ENCODE peak calls at places on chromosomes 6 and 20, in four cellular contexts. G is WTC11, O is K562, T is HepG2. L is an unnamed sample.

GRCh38 chr6:27238010-27238983 is 9.2 kb upstream of the PRSS16 start:
- DNase-seq in G (peak), T (no peak), O (no peak), L (no peak)

GRCh38 chr6:125598422-125598821 is 151.0 kb upstream of the HEY2 start:
- DNase-seq in O (no peak), T (no peak), G (no peak), L (no peak)

GRCh38 chr20:62815066-62815991 is 1.5 kb upstream of the COL9A3 start:
- DNase-seq in G (peak), O (peak), T (peak), L (no peak)

GRCh38 chr6:134420638-134421181 is 102.8 kb upstream of the SGK1 start:
- DNase-seq in O (no peak), T (no peak), G (no peak), L (no peak)

GRCh38 chr6:93176070-93176469 is 243.3 kb downstream of the EPHA7 start:
- DNase-seq in G (no peak), T (no peak), O (no peak), L (no peak)

GRCh38 chr6:84379142-84379541 is 151.7 kb upstream of the CEP162 start:
- DNase-seq in T (no peak), G (no peak), O (no peak), L (no peak)

GRCh38 chr6:145673504-145673903 is 61.8 kb downstream of the EPM2A start:
- DNase-seq in T (peak), O (no peak), G (peak), L (no peak)

GRCh38 chr6:24495516-24495847 is 713 bp downstream of the ALDH5A1 start:
- DNase-seq in O (peak), T (peak), G (peak), L (peak)

GRCh38 chr20:62367483-62368302 is 581 bp upstream of the LAMA5 start:
- DNase-seq in G (peak), O (no peak), T (peak), L (peak)

GRCh38 chr6:330948-331347 is 38.7 kb downstream of the DUSP22 start:
- DNase-seq in O (no peak), G (no peak), T (no peak), L (no peak)

GRCh38 chr6:116329156-116329555 is 41.6 kb upstream of the DSE start:
- DNase-seq in G (no peak), T (no peak), O (no peak), L (no peak)

GRCh38 chr20:57261488-57262243 is 4.8 kb downstream of the BMP7 start:
- DNase-seq in T (no peak), G (no peak), O (no peak), L (no peak)
- TF ChIP-seq ELF4 in T (no peak), G (no peak), O (no peak), L (no peak)

DNA sequence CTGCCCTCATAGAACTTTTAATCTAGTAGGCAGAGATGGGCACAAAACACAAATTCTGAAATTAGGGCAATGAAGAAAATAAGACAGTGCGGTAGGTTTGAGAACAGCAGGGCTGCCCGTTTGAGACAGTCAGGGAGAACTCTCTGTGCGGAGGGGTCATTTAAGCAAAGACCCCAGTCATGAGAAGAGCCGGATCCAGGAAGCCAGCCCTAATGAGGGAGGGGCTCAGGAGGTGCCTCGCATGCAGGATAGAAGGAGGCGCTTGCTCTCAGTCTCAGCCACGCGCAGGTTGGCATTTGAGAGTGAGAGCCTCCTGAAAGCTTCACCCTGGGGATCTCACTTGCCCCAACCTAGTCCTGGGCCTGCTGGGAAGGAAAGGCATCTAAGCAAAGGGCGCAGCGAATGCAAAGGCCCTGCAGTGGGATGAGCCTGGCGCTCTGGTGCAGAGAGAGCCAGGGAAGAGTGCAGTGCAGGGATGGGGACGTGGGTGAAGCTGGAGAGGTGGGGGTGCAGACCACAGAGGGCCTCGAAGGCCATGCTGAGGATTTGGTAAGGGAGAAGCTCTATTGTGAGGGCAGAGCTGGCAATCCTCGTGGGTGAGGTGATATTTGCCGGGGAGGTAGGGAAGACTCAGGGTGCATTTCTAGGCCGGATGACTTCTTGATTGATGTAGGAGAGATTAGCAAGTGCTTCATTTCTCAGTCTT is 130.0 kb upstream of the PTPN1 start:
- DNase-seq in T (no peak), G (no peak), O (no peak), L (no peak)
- TF ChIP-seq ELF4 in T (no peak), G (no peak), O (no peak), L (no peak)

GRCh38 chr6:156383059-156383458 is 394.1 kb upstream of the ARID1B start:
- DNase-seq in G (no peak), O (no peak), T (no peak), L (no peak)

GRCh38 chr6:156378853-156379252 is 398.3 kb upstream of the ARID1B start:
- DNase-seq in O (no peak), G (no peak), T (no peak), L (no peak)

GRCh38 chr6:156379392-156379910 is 397.7 kb upstream of the ARID1B start:
- DNase-seq in G (no peak), O (no peak), T (no peak), L (no peak)

GRCh38 chr6:156379946-156380707 is 397.1 kb upstream of the ARID1B start:
- DNase-seq in O (no peak), G (no peak), T (no peak), L (peak)
- TF ChIP-seq ELF4 in O (no peak), G (no peak), T (no peak), L (no peak)

GRCh38 chr6:142737368-142738060 is 207.5 kb downstream of the HIVEP2 start:
- DNase-seq in O (no peak), G (no peak), T (no peak), L (no peak)
- TF ChIP-seq ELF4 in O (no peak), G (no peak), T (no peak), L (no peak)

DNA sequence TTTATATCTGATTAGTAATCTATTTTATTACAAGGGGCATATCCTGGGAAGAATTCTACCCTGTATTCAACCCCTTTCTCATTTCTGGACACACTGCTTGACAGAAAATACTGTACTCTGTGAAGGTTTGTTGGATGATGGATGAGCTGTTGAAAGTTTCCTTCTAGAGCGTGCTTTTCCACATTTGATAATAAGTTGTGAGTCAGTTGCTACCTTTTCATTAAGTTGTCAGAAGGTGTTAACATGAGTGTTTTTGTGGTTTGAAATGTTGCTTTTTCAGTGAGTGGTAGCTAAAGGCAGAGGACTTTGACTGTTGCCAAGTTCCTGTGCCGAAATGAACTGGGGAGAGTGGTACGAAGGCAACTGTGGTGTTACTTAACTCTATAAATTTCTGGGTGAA is 3.9 kb upstream of the ECI2 start:
- DNase-seq in O (no peak), G (no peak), T (no peak), L (no peak)
- TF ChIP-seq ELF4 in O (no peak), G (no peak), T (no peak), L (no peak)